ENCODE peak calls at places on chromosomes 2 and 18, in nine cellular contexts. One of them, this sample, is unnamed.
A peak's percentile ranks its signal among the peaks of the same experiment; 100 is the strongest.

GRCh38 chr2:120845281-120845680 is 109.6 kb downstream of the GLI2 start:
- DNase-seq in pancreas: no peak
- DNase-seq in tibial artery: peak; percentile 83
- DNase-seq in A549: no peak
- DNase-seq in HFF-Myc: no peak
- DNase-seq in stimulated activated CD4-positive, alpha-beta T cell treated with anti-CD3 and anti-CD28 coated beads, Interleukin-15, amount 100 ng/mL, for 24 hours: no peak
- DNase-seq in KBM-7: no peak
- DNase-seq in transverse colon: no peak
- DNase-seq in neural crest cell: no peak
- DNase-seq in this sample: no peak

GRCh38 chr2:48250943-48251342 is 279.0 kb upstream of the STON1 start:
- DNase-seq in pancreas: no peak
- DNase-seq in tibial artery: no peak
- DNase-seq in A549: no peak
- DNase-seq in HFF-Myc: no peak
- DNase-seq in stimulated activated CD4-positive, alpha-beta T cell treated with anti-CD3 and anti-CD28 coated beads, Interleukin-15, amount 100 ng/mL, for 24 hours: no peak
- DNase-seq in KBM-7: peak; percentile 48
- DNase-seq in transverse colon: no peak
- DNase-seq in neural crest cell: no peak
- DNase-seq in this sample: no peak

GRCh38 chr18:36419913-36420531 is 122.5 kb downstream of the FHOD3 start:
- DNase-seq in pancreas: no peak
- DNase-seq in tibial artery: no peak
- DNase-seq in A549: peak; percentile 39
- DNase-seq in HFF-Myc: no peak
- DNase-seq in stimulated activated CD4-positive, alpha-beta T cell treated with anti-CD3 and anti-CD28 coated beads, Interleukin-15, amount 100 ng/mL, for 24 hours: peak; percentile 10
- DNase-seq in KBM-7: no peak
- DNase-seq in transverse colon: no peak
- DNase-seq in neural crest cell: no peak
- DNase-seq in this sample: no peak

GRCh38 chr2:142874293-142874814 is 3.1 kb upstream of the KYNU start:
- DNase-seq in pancreas: no peak
- DNase-seq in tibial artery: peak; percentile 72
- DNase-seq in A549: peak; percentile 98
- DNase-seq in HFF-Myc: peak; percentile 22
- DNase-seq in stimulated activated CD4-positive, alpha-beta T cell treated with anti-CD3 and anti-CD28 coated beads, Interleukin-15, amount 100 ng/mL, for 24 hours: no peak
- DNase-seq in KBM-7: no peak
- DNase-seq in transverse colon: peak; percentile 38
- DNase-seq in neural crest cell: no peak
- DNase-seq in this sample: no peak

GRCh38 chr18:8766576-8767253 is 61.4 kb downstream of the MTCL1 start:
- DNase-seq in pancreas: no peak
- DNase-seq in tibial artery: no peak
- DNase-seq in A549: no peak
- DNase-seq in HFF-Myc: no peak
- DNase-seq in stimulated activated CD4-positive, alpha-beta T cell treated with anti-CD3 and anti-CD28 coated beads, Interleukin-15, amount 100 ng/mL, for 24 hours: no peak
- DNase-seq in KBM-7: no peak
- DNase-seq in transverse colon: no peak
- DNase-seq in neural crest cell: no peak
- DNase-seq in this sample: no peak

GRCh38 chr2:70822843-70823629 is 2.6 kb upstream of the CLEC4F start:
- DNase-seq in pancreas: no peak
- DNase-seq in tibial artery: no peak
- DNase-seq in A549: no peak
- DNase-seq in HFF-Myc: no peak
- DNase-seq in stimulated activated CD4-positive, alpha-beta T cell treated with anti-CD3 and anti-CD28 coated beads, Interleukin-15, amount 100 ng/mL, for 24 hours: no peak
- DNase-seq in KBM-7: no peak
- DNase-seq in transverse colon: no peak
- DNase-seq in neural crest cell: no peak
- DNase-seq in this sample: no peak

GRCh38 chr2:222627764-222628163 is 28.1 kb downstream of the FARSB start:
- DNase-seq in pancreas: no peak
- DNase-seq in tibial artery: no peak
- DNase-seq in A549: no peak
- DNase-seq in HFF-Myc: no peak
- DNase-seq in stimulated activated CD4-positive, alpha-beta T cell treated with anti-CD3 and anti-CD28 coated beads, Interleukin-15, amount 100 ng/mL, for 24 hours: no peak
- DNase-seq in KBM-7: no peak
- DNase-seq in transverse colon: no peak
- DNase-seq in neural crest cell: no peak
- DNase-seq in this sample: no peak

GRCh38 chr2:235447210-235447609 is 46.6 kb upstream of the AGAP1 start:
- DNase-seq in pancreas: no peak
- DNase-seq in tibial artery: no peak
- DNase-seq in A549: no peak
- DNase-seq in HFF-Myc: no peak
- DNase-seq in stimulated activated CD4-positive, alpha-beta T cell treated with anti-CD3 and anti-CD28 coated beads, Interleukin-15, amount 100 ng/mL, for 24 hours: no peak
- DNase-seq in KBM-7: no peak
- DNase-seq in transverse colon: no peak
- DNase-seq in neural crest cell: no peak
- DNase-seq in this sample: no peak

GRCh38 chr2:191083546-191083945 is 67.2 kb downstream of the STAT4 start:
- DNase-seq in pancreas: no peak
- DNase-seq in tibial artery: no peak
- DNase-seq in A549: no peak
- DNase-seq in HFF-Myc: no peak
- DNase-seq in stimulated activated CD4-positive, alpha-beta T cell treated with anti-CD3 and anti-CD28 coated beads, Interleukin-15, amount 100 ng/mL, for 24 hours: no peak
- DNase-seq in KBM-7: no peak
- DNase-seq in transverse colon: no peak
- DNase-seq in neural crest cell: no peak
- DNase-seq in this sample: no peak

GRCh38 chr2:158969162-158969716 is 799 bp downstream of the TANC1 start:
- DNase-seq in pancreas: no peak
- DNase-seq in tibial artery: no peak
- DNase-seq in A549: no peak
- DNase-seq in HFF-Myc: no peak
- DNase-seq in stimulated activated CD4-positive, alpha-beta T cell treated with anti-CD3 and anti-CD28 coated beads, Interleukin-15, amount 100 ng/mL, for 24 hours: peak; percentile 7
- DNase-seq in KBM-7: peak; percentile 12
- DNase-seq in transverse colon: no peak
- DNase-seq in neural crest cell: no peak
- DNase-seq in this sample: no peak

GRCh38 chr2:207188601-207189000 is 22.9 kb upstream of the KLF7 start:
- DNase-seq in pancreas: no peak
- DNase-seq in tibial artery: no peak
- DNase-seq in A549: peak; percentile 40
- DNase-seq in HFF-Myc: peak; percentile 63
- DNase-seq in stimulated activated CD4-positive, alpha-beta T cell treated with anti-CD3 and anti-CD28 coated beads, Interleukin-15, amount 100 ng/mL, for 24 hours: no peak
- DNase-seq in KBM-7: no peak
- DNase-seq in transverse colon: no peak
- DNase-seq in neural crest cell: no peak
- DNase-seq in this sample: no peak